ENCODE peak calls at places on chromosomes 16 and 17, in six cellular contexts. Y is upper lobe of left lung, M is pancreas, J is neural progenitor cell, V is cardiac fibroblast, S is endothelial cell of umbilical vein. O is an unnamed sample.

GRCh38 chr17:14866266-14866665 is 398.9 kb downstream of the PMP22 start:
- DNase-seq in Y (no peak), M (no peak), J (no peak), V (no peak), S (no peak), O (no peak)

GRCh38 chr16:10738231-10739077 is 5.2 kb upstream of the NUBP1 start:
- DNase-seq in Y (peak), M (no peak), J (no peak), V (peak), S (peak), O (peak)

GRCh38 chr17:75828741-75829140 is 15.5 kb downstream of the UNC13D start:
- DNase-seq in Y (no peak), M (no peak), J (no peak), V (no peak), S (no peak), O (no peak)

GRCh38 chr16:22313141-22313781 is 16.1 kb downstream of the POLR3E start:
- DNase-seq in Y (no peak), M (peak), J (peak), V (no peak), S (no peak), O (no peak)

GRCh38 chr17:15171433-15172047 is 93.6 kb downstream of the PMP22 start:
- DNase-seq in Y (peak), M (peak), J (peak), V (peak), S (peak), O (peak)

GRCh38 chr17:58969156-58969555 is 137.5 kb downstream of the TRIM37 start:
- DNase-seq in Y (no peak), M (no peak), J (no peak), V (no peak), S (no peak), O (no peak)

GRCh38 chr17:1612400-1612799 is 16.2 kb downstream of the SLC43A2 start:
- DNase-seq in Y (no peak), M (no peak), J (no peak), V (no peak), S (peak), O (no peak)

GRCh38 chr16:89201467-89202377 is 1.4 kb upstream of the SLC22A31 start:
- DNase-seq in Y (peak), M (peak), J (peak), V (peak), S (peak), O (peak)

GRCh38 chr17:35733366-35733765 is 1.9 kb downstream of the RASL10B start:
- DNase-seq in Y (no peak), M (no peak), J (no peak), V (no peak), S (no peak), O (no peak)

GRCh38 chr16:9630119-9630518 is 538.7 kb downstream of the HAPSTR1 start:
- DNase-seq in Y (no peak), M (no peak), J (no peak), V (no peak), S (no peak), O (no peak)

GRCh38 chr16:49596699-49597291 is 223.2 kb downstream of the C16orf78 start:
- DNase-seq in Y (no peak), M (no peak), J (no peak), V (no peak), S (no peak), O (no peak)

GRCh38 chr17:82823004-82823403 is 16.8 kb downstream of the ZNF750 start:
- DNase-seq in Y (no peak), M (no peak), J (peak), V (no peak), S (no peak), O (peak)

GRCh38 chr16:78654929-78655328 is 555.5 kb downstream of the WWOX start:
- DNase-seq in Y (no peak), M (no peak), J (no peak), V (no peak), S (no peak), O (no peak)

GRCh38 chr17:44775838-44776621 is 17.2 kb downstream of the ADAM11 start:
- DNase-seq in Y (peak), M (no peak), J (no peak), V (no peak), S (no peak), O (no peak)

GRCh38 chr16:51550785-51551184 is 399.7 kb upstream of the SALL1 start:
- DNase-seq in Y (no peak), M (no peak), J (no peak), V (no peak), S (no peak), O (no peak)

GRCh38 chr17:17018612-17019429 is 23.4 kb upstream of the MPRIP start:
- DNase-seq in Y (peak), M (peak), J (no peak), V (no peak), S (no peak), O (no peak)

GRCh38 chr16:50684823-50685455 is 3.8 kb upstream of the SNX20 start:
- DNase-seq in Y (no peak), M (peak), J (no peak), V (no peak), S (no peak), O (peak)

GRCh38 chr17:10649602-10650001 is 7.5 kb downstream of the MYH3 start:
- DNase-seq in Y (no peak), M (no peak), J (no peak), V (no peak), S (no peak), O (no peak)

GRCh38 chr16:25176136-25176535 is 40.6 kb upstream of the AQP8 start:
- DNase-seq in Y (no peak), M (no peak), J (no peak), V (peak), S (no peak), O (no peak)

GRCh38 chr17:57662644-57663308 is 82.3 kb downstream of the CCDC182 start:
- DNase-seq in Y (peak), M (peak), J (peak), V (peak), S (peak), O (peak)

GRCh38 chr17:49836111-49837030 is 11.5 kb downstream of the TAC4 start:
- DNase-seq in Y (peak), M (no peak), J (no peak), V (peak), S (peak), O (no peak)

GRCh38 chr16:83713597-83713996 is 94.2 kb upstream of the HSBP1 start:
- DNase-seq in Y (peak), M (no peak), J (no peak), V (no peak), S (no peak), O (no peak)

GRCh38 chr16:66590322-66590721 is 11.1 kb downstream of the CMTM2 start:
- DNase-seq in Y (no peak), M (no peak), J (no peak), V (no peak), S (no peak), O (peak)

GRCh38 chr17:33651631-33652030 is 358.5 kb upstream of the ASIC2 start:
- DNase-seq in Y (no peak), M (no peak), J (no peak), V (no peak), S (no peak), O (no peak)

GRCh38 chr17:66535611-66536010 is 233.2 kb downstream of the PRKCA start:
- DNase-seq in Y (no peak), M (no peak), J (no peak), V (no peak), S (no peak), O (no peak)

GRCh38 chr16:51129105-51129504 is 22.0 kb downstream of the SALL1 start:
- DNase-seq in Y (no peak), M (no peak), J (peak), V (no peak), S (no peak), O (no peak)

GRCh38 chr17:65173284-65173793 is 36.2 kb downstream of the RGS9 start:
- DNase-seq in Y (peak), M (no peak), J (no peak), V (peak), S (peak), O (peak)

GRCh38 chr17:73956169-73956568 is 247.3 kb upstream of the RPL38 start:
- DNase-seq in Y (no peak), M (no peak), J (no peak), V (no peak), S (no peak), O (no peak)

GRCh38 chr16:31130336-31130812 is 5.2 kb downstream of the PRSS8 start:
- DNase-seq in Y (peak), M (no peak), J (no peak), V (no peak), S (no peak), O (no peak)

DNA sequence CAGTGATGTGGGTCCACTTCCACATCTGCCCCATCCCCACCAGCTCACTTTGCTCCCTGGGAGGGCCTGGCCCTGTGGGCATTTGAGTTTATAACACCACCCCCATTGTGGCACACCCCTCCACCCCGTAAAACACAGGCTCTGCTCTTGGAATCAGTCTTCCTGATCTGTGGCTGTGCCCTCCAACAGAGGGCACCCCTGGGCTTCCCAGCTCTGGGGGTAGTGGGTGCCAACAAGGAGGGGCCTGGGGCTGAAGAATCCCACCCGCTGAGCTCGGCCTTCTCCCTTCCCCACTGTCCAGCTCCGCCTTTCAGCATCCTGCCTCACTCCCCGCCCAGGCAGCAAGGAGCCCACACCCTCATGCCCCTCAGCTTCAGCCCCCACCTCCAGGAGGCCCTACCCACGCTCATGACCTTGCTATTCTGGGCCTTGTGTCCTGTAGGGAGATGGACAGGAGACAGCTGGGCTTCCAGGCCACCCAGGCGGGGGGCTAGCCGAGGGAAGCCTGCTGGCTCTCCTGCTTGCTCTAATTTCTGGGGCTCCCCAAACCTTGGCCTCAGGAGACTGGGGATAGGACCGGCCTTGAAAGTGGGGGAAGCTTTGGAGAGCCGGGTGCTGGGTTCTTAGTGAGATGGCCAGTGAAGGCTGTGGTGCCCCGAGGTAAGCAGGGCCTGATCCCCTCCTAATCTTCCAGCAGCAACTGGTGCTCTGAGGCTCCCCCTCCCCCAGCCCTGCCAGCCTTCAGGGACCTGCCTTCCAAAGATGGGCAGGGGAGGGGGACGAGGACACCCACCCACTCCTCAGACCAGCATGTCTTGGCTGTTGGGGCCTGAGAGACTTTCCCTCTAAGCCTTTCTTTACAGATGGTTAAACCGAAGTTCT is 2.9 kb upstream of the ATP2A1 start:
- DNase-seq in Y (no peak), M (no peak), J (no peak), V (no peak), S (no peak), O (no peak)
- TF ChIP-seq CTCF in Y (no peak), M (no peak), J (no peak), V (no peak), S (no peak), O (no peak)

GRCh38 chr16:14489460-14489859 is 140.6 kb downstream of the PARN start:
- DNase-seq in Y (no peak), M (no peak), J (peak), V (peak), S (no peak), O (peak)
- H3K4me3 ChIP-seq in Y (no peak), M (no peak), J (no peak), V (no peak), S (no peak), O (no peak)

GRCh38 chr16:57987441-57988177 is 12.9 kb downstream of the ZNF319 start:
- DNase-seq in Y (no peak), M (peak), J (no peak), V (no peak), S (no peak), O (no peak)
- TF ChIP-seq CTCF in Y (no peak), M (no peak), J (no peak), V (no peak), S (no peak), O (no peak)

DNA sequence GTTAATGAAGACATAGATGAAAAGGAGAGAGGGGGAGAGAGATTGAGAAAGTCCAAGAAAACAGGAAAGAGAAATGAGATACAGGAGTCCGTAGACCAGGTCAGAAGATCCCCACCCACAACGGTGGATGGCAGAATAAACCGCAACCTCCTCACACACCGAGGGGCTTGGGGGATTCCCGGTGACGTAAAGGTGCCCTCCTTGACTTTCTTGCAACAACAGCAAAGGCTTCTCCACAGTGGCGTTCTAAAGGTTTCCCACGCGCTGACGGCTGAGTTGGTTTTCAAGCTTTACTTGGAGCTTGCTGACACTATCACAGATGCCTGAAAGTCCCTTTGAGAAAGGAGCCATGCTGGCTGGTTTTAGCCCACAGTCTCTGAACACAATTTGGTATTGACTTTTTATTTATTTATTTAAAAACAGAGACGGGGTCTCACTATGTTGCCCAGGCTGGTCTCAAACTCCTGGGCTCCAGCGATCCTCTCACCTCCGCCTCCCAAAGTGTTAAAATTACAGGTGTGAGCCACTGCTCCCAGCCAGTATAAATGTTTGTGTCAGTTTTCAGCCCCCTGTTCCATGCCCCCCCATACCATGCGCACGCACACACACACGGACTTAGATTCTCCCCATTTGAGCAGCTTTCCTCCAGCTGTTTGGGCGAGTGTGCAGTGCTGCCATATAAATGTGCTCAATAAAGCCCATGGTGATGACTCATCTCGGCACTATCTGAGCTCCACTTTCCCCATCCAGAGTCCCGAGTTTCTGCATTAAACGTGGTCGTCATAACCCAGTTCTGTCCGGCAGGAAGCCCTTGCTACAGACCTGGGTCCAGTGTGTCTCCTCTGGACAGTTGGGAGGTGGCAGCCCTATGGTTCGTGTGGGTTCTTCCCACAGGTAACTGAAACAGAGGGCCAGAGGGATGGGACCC is 33.0 kb upstream of the SEC14L1 start:
- DNase-seq in Y (no peak), M (no peak), J (no peak), V (peak), S (no peak), O (peak)
- H3K4me3 ChIP-seq in Y (no peak), M (no peak), J (no peak), V (no peak), S (no peak), O (peak)

O was measured in GM12865.